ENCODE peak calls at places on chromosomes 12 and 14, in nine cellular contexts. L is tibial artery; P is stimulated activated naive CD4-positive, alpha-beta T cell; S is stimulated activated naive B cell treated with anti-CD40 and anti-IgM and Interleukin-4, amounts not matched to agents 10 μg/mL and 1 μg/mL and 100 μg/mL, for 72 hours; W is right atrium auricular region; K is NB4; R is CD8-positive, alpha-beta memory T cell; E is NCI-H524; U is WTC11. Y is an unnamed sample.

GRCh38 chr12:110741795-110742717 is 635 bp downstream of the PPP1CC start:
- DNase-seq in L (no peak), P (no peak), S (no peak), W (peak; percentile 56), K (peak; percentile 83), R (no peak), E (peak; percentile 77), U (peak; percentile 32), Y (no peak)

GRCh38 chr12:90970471-90970870 is 15.5 kb upstream of the CCER1 start:
- DNase-seq in L (no peak), P (no peak), S (no peak), W (no peak), K (no peak), R (no peak), E (no peak), U (no peak), Y (no peak)

GRCh38 chr14:74562515-74563232 is 49.4 kb downstream of the LTBP2 start:
- DNase-seq in L (no peak), P (no peak), S (no peak), W (no peak), K (no peak), R (no peak), E (no peak), U (no peak), Y (no peak)

GRCh38 chr12:32589165-32589891 is 89.8 kb upstream of the DNM1L start:
- DNase-seq in L (no peak), P (no peak), S (no peak), W (no peak), K (peak; percentile 92), R (no peak), E (no peak), U (no peak), Y (peak; percentile 19)

GRCh38 chr14:56881181-56881580 is 70.9 kb upstream of the OTX2 start:
- DNase-seq in L (no peak), P (no peak), S (no peak), W (no peak), K (no peak), R (no peak), E (no peak), U (no peak), Y (no peak)

GRCh38 chr14:104792945-104793702 is 2.4 kb downstream of the AKT1 start:
- DNase-seq in L (no peak), P (no peak), S (no peak), W (no peak), K (no peak), R (no peak), E (no peak), U (peak; percentile 70), Y (no peak)

GRCh38 chr14:92780444-92780843 is 13.7 kb upstream of the GOLGA5 start:
- DNase-seq in L (no peak), P (no peak), S (no peak), W (no peak), K (peak; percentile 13), R (no peak), E (no peak), U (no peak), Y (no peak)

GRCh38 chr12:26629864-26630263 is 203.1 kb downstream of the ITPR2 start:
- DNase-seq in L (no peak), P (no peak), S (no peak), W (no peak), K (no peak), R (no peak), E (no peak), U (no peak), Y (no peak)

GRCh38 chr12:53223006-53223305 is 9.1 kb downstream of the RARG start:
- DNase-seq in L (no peak), P (no peak), S (no peak), W (no peak), K (no peak), R (no peak), E (no peak), U (no peak), Y (no peak)

GRCh38 chr14:41973178-41973577 is 366.5 kb downstream of the LRFN5 start:
- DNase-seq in L (no peak), P (no peak), S (no peak), W (no peak), K (peak; percentile 51), R (no peak), E (no peak), U (no peak), Y (no peak)

Y was measured in naive thymus-derived CD4-positive, alpha-beta T cell.